ENCODE peak calls at places on chromosomes 11 and 22, in five cellular contexts. One of them, this sample, is unnamed.

GRCh38 chr22:44759430-44760310 is 7.3 kb downstream of the ARHGAP8 start:
- DNase-seq in K562: no peak
- DNase-seq in GM23338: no peak
- DNase-seq in SK-N-SH: no peak
- DNase-seq in A549: no peak
- DNase-seq in this sample: no peak

GRCh38 chr22:19036523-19037273 is 85.5 kb downstream of the DGCR2 start:
- DNase-seq in SK-N-SH: no peak
- DNase-seq in K562: no peak
- DNase-seq in GM23338: peak
- DNase-seq in A549: no peak
- DNase-seq in this sample: no peak

GRCh38 chr11:62340269-62340901 is 3.1 kb downstream of the ASRGL1 start:
- DNase-seq in GM23338: peak
- DNase-seq in K562: peak
- DNase-seq in A549: peak
- DNase-seq in SK-N-SH: peak
- DNase-seq in this sample: peak

GRCh38 chr11:76293189-76293631 is 86.9 kb upstream of the WNT11 start:
- DNase-seq in A549: no peak
- DNase-seq in K562: no peak
- DNase-seq in GM23338: no peak
- DNase-seq in SK-N-SH: no peak
- DNase-seq in this sample: no peak

GRCh38 chr22:25563757-25564319 is 637 bp upstream of the GRK3 start:
- DNase-seq in K562: no peak
- DNase-seq in SK-N-SH: no peak
- DNase-seq in GM23338: peak
- DNase-seq in A549: no peak
- DNase-seq in this sample: peak

GRCh38 chr11:119699227-119699626 is 29.8 kb downstream of the NECTIN1 start:
- DNase-seq in A549: no peak
- DNase-seq in K562: no peak
- DNase-seq in GM23338: no peak
- DNase-seq in SK-N-SH: no peak
- DNase-seq in this sample: no peak

GRCh38 chr11:69587454-69588081 is 53.4 kb upstream of the CCND1 start:
- DNase-seq in A549: peak
- DNase-seq in GM23338: no peak
- DNase-seq in SK-N-SH: no peak
- DNase-seq in K562: no peak
- DNase-seq in this sample: no peak

GRCh38 chr11:25758145-25758661 is 573.7 kb upstream of the ANO3 start:
- DNase-seq in K562: no peak
- DNase-seq in GM23338: no peak
- DNase-seq in SK-N-SH: no peak
- DNase-seq in A549: no peak
- DNase-seq in this sample: no peak

GRCh38 chr11:9691865-9692264 is 28.0 kb downstream of the SWAP70 start:
- DNase-seq in GM23338: no peak
- DNase-seq in SK-N-SH: no peak
- DNase-seq in A549: no peak
- DNase-seq in K562: no peak
- DNase-seq in this sample: no peak
- TF ChIP-seq REST in GM23338: no peak
- TF ChIP-seq REST in SK-N-SH: no peak
- TF ChIP-seq REST in A549: no peak
- TF ChIP-seq REST in K562: no peak
- TF ChIP-seq REST in this sample: no peak

GRCh38 chr22:50190182-50190951 is 4.7 kb downstream of the TRABD start:
- DNase-seq in A549: peak
- DNase-seq in K562: peak
- DNase-seq in GM23338: peak
- DNase-seq in SK-N-SH: peak
- DNase-seq in this sample: peak
- TF ChIP-seq REST in A549: no peak
- TF ChIP-seq REST in K562: no peak
- TF ChIP-seq REST in GM23338: no peak
- TF ChIP-seq REST in SK-N-SH: no peak
- TF ChIP-seq REST in this sample: peak

DNA sequence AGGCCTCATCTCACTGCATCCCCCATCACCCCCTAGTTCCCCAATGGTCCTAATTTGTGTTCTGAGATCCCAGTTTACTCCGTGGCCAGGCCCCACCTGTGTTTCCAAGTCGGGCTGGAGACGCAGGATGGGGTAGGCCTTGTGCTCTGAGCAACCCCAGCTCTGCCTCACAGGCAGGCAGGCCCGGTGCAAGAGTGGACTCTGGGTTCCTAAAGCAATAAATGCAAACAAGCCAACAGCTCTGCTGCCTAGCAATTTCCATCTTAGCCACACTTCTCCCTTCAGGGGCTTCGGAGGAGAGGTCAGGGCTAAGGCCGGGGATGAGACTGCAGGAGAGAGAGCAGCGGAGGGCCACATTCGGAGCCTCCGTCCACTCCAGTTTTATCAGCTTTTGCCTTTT is 2.5 kb upstream of the EPS8L2 start:
- DNase-seq in A549: no peak
- DNase-seq in GM23338: no peak
- DNase-seq in K562: no peak
- DNase-seq in SK-N-SH: no peak
- DNase-seq in this sample: no peak
- TF ChIP-seq REST in A549: no peak
- TF ChIP-seq REST in GM23338: no peak
- TF ChIP-seq REST in K562: no peak
- TF ChIP-seq REST in SK-N-SH: no peak
- TF ChIP-seq REST in this sample: no peak

DNA sequence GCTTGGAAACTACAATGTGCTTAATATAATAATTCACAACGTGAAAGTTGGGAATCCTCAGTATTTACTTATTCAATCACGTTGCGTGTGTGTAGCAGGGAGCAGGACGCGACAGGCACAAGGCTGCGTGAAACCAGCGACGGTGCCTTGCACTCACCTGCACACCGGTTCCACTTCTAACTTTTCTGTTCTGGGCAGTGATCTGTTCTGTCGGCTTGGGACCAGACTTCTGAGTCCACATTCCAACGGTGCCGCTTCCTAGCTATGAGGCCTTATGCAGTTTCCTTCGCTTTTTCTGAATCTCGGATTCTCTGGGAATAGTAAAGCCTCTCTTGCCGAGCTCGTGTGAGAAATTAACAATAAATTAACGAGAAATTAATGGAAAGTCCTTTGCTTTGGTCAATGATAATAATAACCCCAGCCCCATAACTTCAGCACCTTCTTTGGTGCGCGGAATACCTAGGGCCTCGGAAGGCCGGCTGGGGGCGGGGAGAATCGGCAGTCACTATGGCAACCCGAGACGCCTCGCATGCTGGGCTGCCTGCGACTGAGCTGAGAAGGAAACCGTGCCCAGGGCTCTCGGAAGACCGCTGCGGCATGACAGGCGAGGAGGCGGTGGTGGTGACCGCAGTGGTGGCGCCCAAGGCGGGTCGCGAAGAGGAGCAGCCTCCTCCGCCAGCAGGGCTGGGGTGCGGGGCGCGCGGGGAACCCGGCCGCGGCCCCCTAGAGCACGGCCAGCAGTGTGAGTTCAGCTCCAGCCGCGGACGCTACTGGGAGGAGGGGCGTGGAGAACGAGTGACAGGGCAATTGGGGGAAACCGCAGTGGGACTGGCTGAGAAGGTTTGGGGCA is at the start of gene C11orf97:
- DNase-seq in SK-N-SH: peak
- DNase-seq in GM23338: peak
- DNase-seq in A549: peak
- DNase-seq in K562: peak
- DNase-seq in this sample: peak
- TF ChIP-seq REST in SK-N-SH: no peak
- TF ChIP-seq REST in GM23338: no peak
- TF ChIP-seq REST in A549: no peak
- TF ChIP-seq REST in K562: no peak
- TF ChIP-seq REST in this sample: no peak